ENCODE peak calls at places on chromosome 14, in seven cellular contexts. Y is lung microvascular endothelial cell; G is Right ventricle myocardium inferior; Q is mesendoderm; R is G401; F is AML-193; D is central memory CD4-positive, alpha-beta T cell. T is an unnamed sample.

GRCh38 chr14:54138024-54138353 is 181.4 kb upstream of the BMP4 start:
- DNase-seq in D (no peak), Y (no peak), Q (no peak), R (no peak), F (no peak), G (no peak), T (no peak)

GRCh38 chr14:62778847-62779246 is 266.4 kb downstream of the KCNH5 start:
- DNase-seq in Q (no peak), R (no peak), G (no peak), D (no peak), F (no peak), Y (no peak), T (no peak)

GRCh38 chr14:105899071-105899641 is 372.8 kb downstream of the TMEM121 start:
- DNase-seq in G (peak; percentile 33), Y (no peak), R (no peak), Q (no peak), F (no peak), D (no peak), T (no peak)

GRCh38 chr14:24040692-24041091 is 11.1 kb upstream of the CARMIL3 start:
- DNase-seq in D (no peak), F (no peak), Y (no peak), G (no peak), Q (no peak), R (no peak), T (no peak)

GRCh38 chr14:71619472-71619871 is 312.8 kb upstream of the RGS6 start:
- DNase-seq in F (no peak), G (no peak), Q (no peak), Y (no peak), R (no peak), D (no peak), T (no peak)

GRCh38 chr14:54329082-54329695 is 67.6 kb upstream of the CDKN3 start:
- DNase-seq in Q (peak; percentile 96), R (peak; percentile 78), G (no peak), Y (peak; percentile 79), F (peak; percentile 9), D (no peak), T (no peak)

GRCh38 chr14:23665302-23666016 is 29.3 kb downstream of the DHRS2 start:
- DNase-seq in R (no peak), D (no peak), G (no peak), Q (no peak), F (no peak), Y (no peak), T (no peak)

GRCh38 chr14:75011356-75012097 is 8.8 kb downstream of the EIF2B2 start:
- DNase-seq in G (no peak), R (no peak), F (no peak), D (no peak), Y (no peak), Q (no peak), T (no peak)

GRCh38 chr14:71135496-71135895 is 228.2 kb downstream of the PCNX1 start:
- DNase-seq in D (no peak), R (no peak), G (no peak), Q (no peak), Y (no peak), F (no peak), T (no peak)

GRCh38 chr14:50351016-50351415 is 38.9 kb downstream of the DMAC2L start:
- DNase-seq in F (no peak), Y (no peak), R (no peak), D (no peak), G (no peak), Q (no peak), T (no peak)

GRCh38 chr14:63692309-63693020 is 35.4 kb downstream of the SGPP1 start:
- DNase-seq in Y (no peak), D (no peak), Q (no peak), R (no peak), F (no peak), G (no peak), T (no peak)

T was measured in SIG-M5.